ENCODE peak calls at places on chromosomes 5 and 9, in nine cellular contexts. V, T, C, E, U, H, W, X and R are unnamed samples. For H3K4me1 and H3K36me3, the result is how much of the 10 kb centered on the place peaks cover.

GRCh38 chr5:52015760-52016159 is 632.5 kb downstream of the ISL1 start:
- DNase-seq in V (peak), T (no peak), C (no peak), E (no peak), U (no peak), H (no peak), W (no peak), X (peak), R (no peak)

GRCh38 chr9:28487561-28487960 is 914.3 kb upstream of the C9orf72 start:
- DNase-seq in V (no peak), T (no peak), C (no peak), E (no peak), U (no peak), H (no peak), W (no peak), X (no peak), R (no peak)

GRCh38 chr5:39115644-39116346 is 41.6 kb upstream of the RICTOR start:
- DNase-seq in V (no peak), T (no peak), C (no peak), E (no peak), U (no peak), H (no peak), W (no peak), X (no peak), R (no peak)

GRCh38 chr5:2738156-2738699 is 13.2 kb downstream of the IRX2 start:
- DNase-seq in V (no peak), T (no peak), C (no peak), E (no peak), U (no peak), H (no peak), W (no peak), X (no peak), R (no peak)

GRCh38 chr9:95770653-95771131 is 104.8 kb upstream of the ERCC6L2 start:
- DNase-seq in V (no peak), T (no peak), C (no peak), E (no peak), U (no peak), H (no peak), W (no peak), X (no peak), R (no peak)

GRCh38 chr9:32378496-32378895 is 5.9 kb upstream of the ACO1 start:
- DNase-seq in V (no peak), T (peak), C (no peak), E (no peak), U (no peak), H (peak), W (no peak), X (no peak), R (no peak)

GRCh38 chr5:2158767-2159166 is 276.0 kb upstream of the IRX4 start:
- DNase-seq in V (no peak), T (no peak), C (peak), E (no peak), U (no peak), H (no peak), W (no peak), X (no peak), R (no peak)

GRCh38 chr9:8420416-8420815 is 620.8 kb upstream of the DMAC1 start:
- DNase-seq in V (no peak), T (no peak), C (no peak), E (no peak), U (no peak), H (no peak), W (no peak), X (no peak), R (no peak)

GRCh38 chr5:88248743-88249540 is 19.7 kb downstream of the TMEM161B start:
- DNase-seq in V (no peak), T (no peak), C (no peak), E (no peak), U (no peak), H (no peak), W (no peak), X (no peak), R (no peak)

GRCh38 chr9:134434896-134435506 is 108.7 kb downstream of the RXRA start:
- DNase-seq in V (peak), T (no peak), C (peak), E (peak), U (peak), H (peak), W (peak), X (peak), R (peak)

GRCh38 chr5:78127875-78128274 is 166.6 kb downstream of the AP3B1 start:
- DNase-seq in V (no peak), T (no peak), C (no peak), E (no peak), U (no peak), H (no peak), W (no peak), X (no peak), R (no peak)

GRCh38 chr5:176769911-176770310 is 40.4 kb upstream of the UNC5A start:
- DNase-seq in V (no peak), T (no peak), C (no peak), E (peak), U (no peak), H (peak), W (no peak), X (no peak), R (peak)

GRCh38 chr9:19677929-19678328 is 110.9 kb downstream of the SLC24A2 start:
- DNase-seq in V (no peak), T (no peak), C (no peak), E (no peak), U (no peak), H (no peak), W (no peak), X (no peak), R (no peak)

GRCh38 chr9:101158361-101158760 is 129.8 kb downstream of the PLPPR1 start:
- DNase-seq in V (no peak), T (no peak), C (no peak), E (no peak), U (no peak), H (no peak), W (no peak), X (no peak), R (no peak)

DNA sequence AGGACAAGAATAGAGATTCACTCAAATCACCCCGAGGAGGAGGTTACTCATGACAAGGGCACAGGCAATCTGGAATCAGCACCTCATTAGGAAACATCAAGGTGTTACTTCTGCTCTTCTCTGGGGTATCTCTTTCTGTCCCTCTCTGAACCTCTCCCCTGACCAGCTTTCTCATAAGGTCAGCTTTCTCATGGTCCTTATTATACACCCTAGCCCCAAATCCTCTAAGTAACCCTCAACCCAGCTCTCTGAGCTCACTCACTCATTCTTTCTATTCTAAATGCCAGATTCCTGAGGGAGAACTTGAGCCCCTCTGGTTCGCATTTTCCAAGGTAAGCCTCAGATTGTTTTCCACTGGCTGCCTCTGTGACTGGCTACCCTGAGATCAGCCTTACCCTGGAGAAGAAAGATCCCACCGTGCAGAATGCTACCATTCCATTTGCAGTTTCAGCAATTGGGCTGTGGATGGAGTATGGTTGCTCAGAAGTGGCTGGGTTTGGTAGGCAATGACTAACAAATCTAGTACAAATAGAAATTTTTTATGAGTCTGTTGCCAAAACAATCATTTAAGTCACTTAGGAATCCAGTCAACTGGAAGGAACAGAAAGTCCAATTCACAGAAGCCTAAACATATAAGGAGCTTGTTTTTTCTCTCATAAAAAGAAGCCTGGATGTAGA is 9.0 kb upstream of the TIMD4 start:
- DNase-seq in V (no peak), T (no peak), C (no peak), E (no peak), U (no peak), H (no peak), W (no peak), X (no peak), R (no peak)
- TF ChIP-seq CTCF in V (no peak), T (no peak), C (no peak), E (no peak), U (no peak), H (no peak), W (no peak), X (no peak), R (no peak)

DNA sequence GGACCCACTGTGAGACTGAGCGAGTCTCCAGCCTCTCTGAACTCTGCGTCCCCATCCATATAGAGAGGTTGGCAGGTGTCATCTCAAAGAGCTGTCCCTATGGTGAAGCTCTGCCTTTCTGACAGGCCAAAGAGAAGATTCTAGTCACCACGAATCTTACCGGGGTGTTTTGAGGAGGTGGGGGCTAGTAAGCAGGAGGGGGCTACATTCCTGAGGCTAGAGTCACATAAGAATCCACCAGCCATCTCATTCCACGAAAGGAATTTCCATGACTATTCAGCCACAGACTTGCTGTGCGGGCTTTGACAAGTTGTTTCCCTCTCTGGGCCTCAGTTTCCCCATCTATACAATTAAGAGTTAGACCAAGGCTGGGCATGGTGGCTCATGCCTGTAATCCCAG is 16.3 kb downstream of the PDGFRB start:
- DNase-seq in V (no peak), T (no peak), C (no peak), E (no peak), U (no peak), H (no peak), W (no peak), X (no peak), R (no peak)
- H3K4me1 ChIP-seq in V (half or more), T (under half), C (under half), E (under half), U (half or more), H (under half), W (half or more), X (half or more), R (half or more)

DNA sequence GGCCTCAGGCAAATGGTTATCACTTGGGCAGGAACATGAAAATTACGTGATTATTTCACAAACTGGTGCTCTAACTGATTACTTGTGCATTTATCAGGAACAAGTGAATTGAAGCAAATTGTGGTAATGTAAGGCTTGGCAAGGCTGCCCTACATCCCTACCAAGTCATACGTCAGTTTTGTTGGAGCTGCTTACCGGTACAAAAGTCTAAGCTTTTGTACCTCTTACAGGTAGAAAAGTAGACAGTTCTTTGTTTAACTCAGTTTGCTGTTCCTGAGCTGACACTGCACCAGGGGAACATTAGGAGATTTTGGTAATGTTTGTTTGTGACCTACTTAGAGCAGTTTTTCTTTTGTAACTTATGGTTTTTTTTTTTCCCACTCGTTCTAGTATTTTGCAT is 2.2 kb downstream of the G3BP1 start:
- DNase-seq in V (no peak), T (no peak), C (no peak), E (no peak), U (no peak), H (no peak), W (no peak), X (no peak), R (no peak)
- H3K36me3 ChIP-seq in V (under half), T (under half), C (under half), E (under half), U (under half), H (under half), W (under half), X (under half), R (under half)

GRCh38 chr9:121990600-121991304 is 102.4 kb downstream of the TTLL11 start:
- DNase-seq in V (no peak), T (no peak), C (no peak), E (no peak), U (no peak), H (no peak), W (no peak), X (no peak), R (peak)

GRCh38 chr9:121991305-121991661 is 101.8 kb downstream of the TTLL11 start:
- DNase-seq in V (no peak), T (no peak), C (no peak), E (no peak), U (no peak), H (no peak), W (no peak), X (no peak), R (no peak)

GRCh38 chr9:121987312-121987711 is 105.8 kb downstream of the TTLL11 start:
- DNase-seq in V (no peak), T (no peak), C (no peak), E (no peak), U (no peak), H (no peak), W (no peak), X (no peak), R (no peak)

GRCh38 chr9:121985792-121986494 is 107.2 kb downstream of the TTLL11 start:
- DNase-seq in V (no peak), T (no peak), C (peak), E (peak), U (peak), H (no peak), W (no peak), X (peak), R (peak)

DNA sequence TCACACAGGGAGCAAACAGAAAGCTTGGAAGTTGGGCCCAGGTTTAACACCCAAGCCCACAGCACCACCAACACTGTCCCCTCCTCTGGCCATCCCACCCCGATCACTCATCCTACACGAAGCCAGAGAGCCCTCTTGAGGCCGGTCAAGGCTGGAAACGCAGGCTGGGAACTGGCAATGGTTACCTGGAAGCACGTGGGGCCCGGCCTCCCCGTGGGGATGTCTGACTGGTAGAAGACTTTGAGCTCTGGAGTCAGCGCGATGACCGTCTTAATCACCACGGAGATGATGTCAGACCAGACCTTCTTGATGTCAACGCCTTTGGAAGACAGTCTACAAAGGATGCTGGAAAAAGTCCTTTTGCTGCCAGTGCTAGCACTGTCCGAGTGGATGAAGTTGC is 104.1 kb downstream of the TTLL11 start:
- DNase-seq in V (no peak), T (no peak), C (no peak), E (no peak), U (no peak), H (no peak), W (no peak), X (no peak), R (peak)
- TF ChIP-seq CTCF in V (no peak), T (peak), C (peak), E (no peak), U (peak), H (no peak), W (no peak), X (peak), R (no peak)